ENCODE peak calls at places on chromosomes 16 and 17, in four cellular contexts. E is trophoblast cell, W is IMR-90, Q is astrocyte. U is an unnamed sample. For H3K9me3, the result is how much of the 10 kb centered on the place peaks cover.

GRCh38 chr16:73354426-73354825 is 306.5 kb upstream of the ZFHX3 start:
- DNase-seq in E (peak), Q (no peak), W (no peak), U (no peak)

GRCh38 chr17:15981646-15982580 is 17.6 kb downstream of the ZSWIM7 start:
- DNase-seq in E (peak), W (peak), Q (peak), U (peak)

GRCh38 chr17:61361084-61361483 is 38.6 kb upstream of the TBX2 start:
- DNase-seq in W (peak), Q (peak), E (no peak), U (peak)

GRCh38 chr16:85754403-85754802 is 3.5 kb upstream of the C16orf74 start:
- DNase-seq in E (no peak), Q (no peak), W (no peak), U (no peak)

GRCh38 chr16:1003551-1004347 is 22.2 kb downstream of the SOX8 start:
- DNase-seq in W (peak), Q (peak), E (no peak), U (peak)

GRCh38 chr17:2082003-2082862 is 27.3 kb downstream of the HIC1 start:
- DNase-seq in W (peak), E (peak), Q (no peak), U (peak)

GRCh38 chr17:69606142-69606800 is 191.8 kb downstream of the MAP2K6 start:
- DNase-seq in E (no peak), W (no peak), Q (no peak), U (no peak)

GRCh38 chr16:71780521-71781089 is 28.0 kb downstream of the AP1G1 start:
- DNase-seq in Q (no peak), W (no peak), E (no peak), U (no peak)

GRCh38 chr17:79944821-79945391 is 90.8 kb downstream of the TBC1D16 start:
- DNase-seq in Q (no peak), E (no peak), W (no peak), U (no peak)

GRCh38 chr17:46758614-46759013 is 59.9 kb downstream of the WNT3 start:
- DNase-seq in E (no peak), W (peak), Q (no peak), U (no peak)

GRCh38 chr17:64378890-64379354 is 11.7 kb downstream of the PECAM1 start:
- DNase-seq in E (no peak), W (no peak), Q (no peak), U (no peak)

GRCh38 chr17:5773942-5774341 is 189.6 kb upstream of the NLRP1 start:
- DNase-seq in W (no peak), Q (no peak), E (peak), U (no peak)

GRCh38 chr17:76714822-76715461 is 4.2 kb upstream of the MXRA7 start:
- DNase-seq in W (peak), E (peak), Q (no peak), U (peak)

GRCh38 chr17:55742272-55743102 is 8.4 kb upstream of the PCTP start:
- DNase-seq in W (no peak), E (no peak), Q (no peak), U (no peak)

GRCh38 chr17:76240461-76241204 is at the start of gene RNF157:
- DNase-seq in W (peak), E (no peak), Q (peak), U (peak)

GRCh38 chr16:424623-425081 is 797 bp upstream of the RAB11FIP3 start:
- DNase-seq in W (no peak), E (no peak), Q (no peak), U (peak)

GRCh38 chr17:56596741-56597494 is 3.4 kb downstream of the NOG start:
- DNase-seq in Q (no peak), E (peak), W (no peak), U (peak)

GRCh38 chr17:15351925-15352324 is 10.5 kb upstream of the TEKT3 start:
- DNase-seq in Q (peak), W (peak), E (no peak), U (peak)

GRCh38 chr16:72990003-72990521 is 57.9 kb downstream of the ZFHX3 start:
- DNase-seq in E (peak), Q (peak), W (peak), U (peak)

GRCh38 chr17:48131216-48131824 is 23.8 kb downstream of the SNX11 start:
- DNase-seq in Q (peak), W (peak), E (peak), U (peak)

GRCh38 chr17:74214642-74215331 is 1.4 kb downstream of the TTYH2 start:
- DNase-seq in W (no peak), Q (no peak), E (no peak), U (no peak)

GRCh38 chr16:72482695-72483094 is 310.7 kb upstream of the PMFBP1 start:
- DNase-seq in E (no peak), W (no peak), Q (no peak), U (no peak)

GRCh38 chr17:45339646-45340605 is 23.1 kb upstream of the MAP3K14 start:
- DNase-seq in W (no peak), E (no peak), Q (no peak), U (peak)

GRCh38 chr17:3710951-3711383 is 12.7 kb upstream of the HASPIN start:
- DNase-seq in W (peak), Q (peak), E (peak), U (peak)

GRCh38 chr16:3036726-3037315 is at the start of gene BICDL2:
- DNase-seq in E (no peak), Q (no peak), W (no peak), U (no peak)

GRCh38 chr17:17818088-17818526 is 18.7 kb downstream of the SREBF1 start:
- DNase-seq in W (peak), Q (no peak), E (no peak), U (peak)

GRCh38 chr17:67582632-67583230 is 135.0 kb upstream of the NOL11 start:
- DNase-seq in E (no peak), W (peak), Q (no peak), U (no peak)

GRCh38 chr16:80084614-80085013 is 456.2 kb upstream of the DYNLRB2 start:
- DNase-seq in E (peak), W (no peak), Q (peak), U (peak)

GRCh38 chr17:80953471-80954315 is 37.9 kb upstream of the CHMP6 start:
- DNase-seq in Q (no peak), W (no peak), E (no peak), U (no peak)

GRCh38 chr17:37643829-37644228 is 583 bp upstream of the DDX52 start:
- DNase-seq in E (peak), Q (peak), W (no peak), U (peak)

GRCh38 chr16:21156767-21157467 is 1.6 kb upstream of the LDAF1 start:
- DNase-seq in W (peak), E (peak), Q (peak), U (peak)

GRCh38 chr16:72189865-72190371 is 18.0 kb upstream of the PMFBP1 start:
- DNase-seq in E (peak), Q (peak), W (peak), U (peak)

GRCh38 chr16:11326084-11326736 is 19.0 kb upstream of the RMI2 start:
- DNase-seq in W (no peak), Q (no peak), E (no peak), U (peak)

GRCh38 chr17:13593757-13594156 is 8.0 kb downstream of the HS3ST3A1 start:
- DNase-seq in E (no peak), W (peak), Q (peak), U (peak)

GRCh38 chr16:14378684-14379467 is 251.2 kb downstream of the PARN start:
- DNase-seq in E (peak), Q (peak), W (peak), U (peak)

DNA sequence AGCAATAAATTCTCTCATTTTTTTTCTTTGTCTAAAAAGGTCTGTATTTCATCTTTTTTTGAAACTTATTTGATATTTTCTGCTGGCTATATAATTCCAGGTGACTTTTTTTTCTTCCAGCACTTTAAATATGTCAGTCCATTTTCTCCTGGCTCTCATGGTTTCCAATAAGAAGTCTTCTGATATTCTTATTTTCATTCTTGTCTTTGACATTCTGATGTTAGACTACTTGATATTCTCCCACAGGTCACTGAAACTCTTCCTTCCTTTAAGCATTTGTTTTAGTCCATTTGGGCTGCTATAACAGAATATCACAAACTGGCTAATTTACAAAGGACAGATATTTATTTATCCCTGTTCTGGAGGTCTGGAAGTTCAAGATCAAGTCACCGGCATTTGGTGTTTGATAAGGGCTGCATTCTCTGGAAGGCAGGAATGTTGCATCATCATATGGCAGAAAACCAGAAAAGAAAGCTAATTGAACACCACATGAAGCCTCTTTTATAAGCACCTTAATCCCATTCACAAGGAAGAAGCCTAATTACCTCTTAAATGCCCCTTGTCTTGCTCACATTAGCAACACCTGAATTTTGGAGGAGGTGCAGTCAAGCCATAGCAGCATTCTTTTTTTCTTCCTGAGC is 242.1 kb upstream of the TNRC6C start:
- DNase-seq in Q (no peak), E (no peak), W (no peak), U (no peak)
- H3K9ac ChIP-seq in Q (no peak), E (no peak), W (no peak), U (no peak)

GRCh38 chr16:58850019-58850626 is 116.0 kb upstream of the GOT2 start:
- DNase-seq in Q (no peak), E (no peak), W (no peak), U (no peak)
- H3K4me2 ChIP-seq in Q (no peak), E (no peak), W (no peak), U (no peak)

GRCh38 chr17:52744179-52744578 is 585.7 kb upstream of the CA10 start:
- DNase-seq in W (no peak), E (no peak), Q (no peak), U (no peak)
- H3K9me3 ChIP-seq in W (under half), E (under half), Q (under half), U (under half)

GRCh38 chr17:50469671-50470305 is 1.1 kb upstream of the CHAD start:
- DNase-seq in E (no peak), W (no peak), Q (no peak), U (no peak)
- H3K9ac ChIP-seq in E (no peak), W (no peak), Q (no peak), U (no peak)